ENCODE peak calls at places on chromosomes 2 and 18, in seven cellular contexts. I, A, N, G, E, Y and C are unnamed samples. For H3K4me1 and H3K27me3, the result is how much of the 10 kb centered on the place peaks cover.

GRCh38 chr2:73074110-73075069 is 2.9 kb upstream of the SFXN5 start:
- DNase-seq in I (no peak), A (no peak), N (no peak), G (no peak), E (no peak), Y (no peak), C (no peak)

GRCh38 chr2:86397989-86398388 is 43.2 kb upstream of the KDM3A start:
- DNase-seq in I (no peak), A (no peak), N (no peak), G (no peak), E (no peak), Y (no peak), C (no peak)

GRCh38 chr2:157820202-157820601 is 55.9 kb downstream of the ACVR1 start:
- DNase-seq in I (no peak), A (no peak), N (no peak), G (no peak), E (no peak), Y (no peak), C (no peak)

GRCh38 chr2:9310390-9310789 is 103.8 kb downstream of the ASAP2 start:
- DNase-seq in I (no peak), A (no peak), N (peak), G (no peak), E (peak), Y (peak), C (peak)

GRCh38 chr2:25339121-25339738 is 2.5 kb downstream of the DNMT3A start:
- DNase-seq in I (no peak), A (no peak), N (no peak), G (no peak), E (no peak), Y (no peak), C (no peak)

GRCh38 chr2:212402316-212402715 is 136.3 kb downstream of the ERBB4 start:
- DNase-seq in I (no peak), A (no peak), N (no peak), G (no peak), E (no peak), Y (no peak), C (no peak)

GRCh38 chr2:225020157-225020864 is 22.0 kb downstream of the DOCK10 start:
- DNase-seq in I (no peak), A (no peak), N (no peak), G (no peak), E (no peak), Y (no peak), C (no peak)

GRCh38 chr2:102451968-102452367 is 21.1 kb upstream of the SLC9A4 start:
- DNase-seq in I (no peak), A (no peak), N (no peak), G (no peak), E (no peak), Y (no peak), C (no peak)

GRCh38 chr2:12941203-12941602 is 224.5 kb downstream of the TRIB2 start:
- DNase-seq in I (no peak), A (no peak), N (no peak), G (no peak), E (no peak), Y (no peak), C (no peak)

GRCh38 chr2:148279216-148279615 is 258.3 kb downstream of the MBD5 start:
- DNase-seq in I (no peak), A (no peak), N (no peak), G (no peak), E (no peak), Y (no peak), C (no peak)

GRCh38 chr18:657311-657997 is at the start of gene TYMS:
- DNase-seq in I (peak), A (no peak), N (peak), G (peak), E (peak), Y (no peak), C (peak)

GRCh38 chr2:31429759-31430438 is 15.4 kb upstream of the XDH start:
- DNase-seq in I (no peak), A (no peak), N (peak), G (peak), E (no peak), Y (no peak), C (no peak)

GRCh38 chr2:28276076-28276618 is 116.5 kb upstream of the FOSL2 start:
- DNase-seq in I (no peak), A (no peak), N (no peak), G (no peak), E (no peak), Y (no peak), C (no peak)

GRCh38 chr2:129905664-129906081 is 73.8 kb upstream of the RAB6C start:
- DNase-seq in I (peak), A (peak), N (no peak), G (no peak), E (no peak), Y (no peak), C (no peak)

GRCh38 chr2:60560734-60561649 is 7.5 kb upstream of the BCL11A start:
- DNase-seq in I (no peak), A (no peak), N (no peak), G (peak), E (no peak), Y (no peak), C (no peak)

GRCh38 chr2:100610381-100610831 is 47.6 kb downstream of the PDCL3 start:
- DNase-seq in I (peak), A (peak), N (peak), G (peak), E (peak), Y (peak), C (peak)

GRCh38 chr2:63729362-63729761 is 112.3 kb upstream of the UGP2 start:
- DNase-seq in I (no peak), A (no peak), N (no peak), G (no peak), E (no peak), Y (no peak), C (no peak)

GRCh38 chr2:159497256-159497655 is 119.1 kb downstream of the BAZ2B start:
- DNase-seq in I (no peak), A (no peak), N (no peak), G (no peak), E (no peak), Y (peak), C (no peak)

GRCh38 chr2:71379086-71379485 is 47.5 kb downstream of the ZNF638 start:
- DNase-seq in I (no peak), A (no peak), N (no peak), G (no peak), E (no peak), Y (no peak), C (no peak)

GRCh38 chr2:135212757-135213156 is 160.7 kb downstream of the RAB3GAP1 start:
- DNase-seq in I (no peak), A (no peak), N (no peak), G (no peak), E (no peak), Y (no peak), C (no peak)

GRCh38 chr2:67883316-67884080 is 179.3 kb downstream of the C1D start:
- DNase-seq in I (no peak), A (no peak), N (peak), G (no peak), E (no peak), Y (no peak), C (no peak)

GRCh38 chr2:165691615-165692014 is 102.4 kb downstream of the GALNT3 start:
- DNase-seq in I (no peak), A (no peak), N (no peak), G (no peak), E (peak), Y (no peak), C (no peak)

GRCh38 chr2:96470636-96471035 is 34.5 kb downstream of the NEURL3 start:
- DNase-seq in I (peak), A (peak), N (peak), G (no peak), E (peak), Y (peak), C (peak)

GRCh38 chr2:100260712-100261620 is 61.3 kb downstream of the LONRF2 start:
- DNase-seq in I (no peak), A (no peak), N (peak), G (peak), E (peak), Y (peak), C (peak)

GRCh38 chr18:31223371-31223770 is 60.7 kb upstream of the DSC1 start:
- DNase-seq in I (no peak), A (no peak), N (no peak), G (no peak), E (no peak), Y (no peak), C (no peak)

GRCh38 chr18:76398899-76399612 is 96.0 kb downstream of the ZNF516 start:
- DNase-seq in I (peak), A (peak), N (peak), G (peak), E (peak), Y (peak), C (peak)

GRCh38 chr18:23135679-23136325 is 517 bp downstream of the CABLES1 start:
- DNase-seq in I (peak), A (peak), N (peak), G (peak), E (peak), Y (no peak), C (peak)

GRCh38 chr2:30332791-30333453 is 101.6 kb downstream of the LBH start:
- DNase-seq in I (no peak), A (peak), N (no peak), G (no peak), E (no peak), Y (no peak), C (no peak)

GRCh38 chr2:1967242-1968210 is 223.2 kb upstream of the PXDN start:
- DNase-seq in I (no peak), A (no peak), N (no peak), G (no peak), E (no peak), Y (no peak), C (no peak)

GRCh38 chr2:145777297-145777696 is 1257.4 kb upstream of the ZEB2 start:
- DNase-seq in I (no peak), A (no peak), N (no peak), G (no peak), E (no peak), Y (no peak), C (no peak)

GRCh38 chr18:59359576-59359952 is 499 bp upstream of the LMAN1 start:
- DNase-seq in I (no peak), A (no peak), N (no peak), G (no peak), E (no peak), Y (no peak), C (no peak)

GRCh38 chr2:1676913-1677832 is 67.1 kb downstream of the PXDN start:
- DNase-seq in I (peak), A (peak), N (no peak), G (no peak), E (no peak), Y (no peak), C (no peak)

GRCh38 chr18:66005831-66006588 is 255.2 kb downstream of the CDH7 start:
- DNase-seq in I (peak), A (no peak), N (no peak), G (no peak), E (peak), Y (no peak), C (no peak)

GRCh38 chr2:192002418-192002817 is 155.5 kb upstream of the CAVIN2 start:
- DNase-seq in I (no peak), A (no peak), N (no peak), G (no peak), E (no peak), Y (no peak), C (no peak)

GRCh38 chr2:203989536-203989935 is 53.0 kb downstream of the ICOS start:
- DNase-seq in I (no peak), A (no peak), N (no peak), G (no peak), E (no peak), Y (no peak), C (no peak)

GRCh38 chr2:203993011-203993410 is 56.4 kb downstream of the ICOS start:
- DNase-seq in I (no peak), A (no peak), N (no peak), G (no peak), E (no peak), Y (no peak), C (no peak)

GRCh38 chr2:203994735-203995134 is 58.2 kb downstream of the ICOS start:
- DNase-seq in I (no peak), A (no peak), N (no peak), G (no peak), E (no peak), Y (no peak), C (no peak)

GRCh38 chr2:203993560-203993959 is 57.0 kb downstream of the ICOS start:
- DNase-seq in I (no peak), A (no peak), N (no peak), G (no peak), E (no peak), Y (no peak), C (no peak)

GRCh38 chr2:203992496-203992895 is 55.9 kb downstream of the ICOS start:
- DNase-seq in I (no peak), A (no peak), N (no peak), G (no peak), E (no peak), Y (no peak), C (no peak)
- H3K4me1 ChIP-seq in I (under half), A (under half), N (under half), G (under half), E (under half), Y (under half), C (under half)

DNA sequence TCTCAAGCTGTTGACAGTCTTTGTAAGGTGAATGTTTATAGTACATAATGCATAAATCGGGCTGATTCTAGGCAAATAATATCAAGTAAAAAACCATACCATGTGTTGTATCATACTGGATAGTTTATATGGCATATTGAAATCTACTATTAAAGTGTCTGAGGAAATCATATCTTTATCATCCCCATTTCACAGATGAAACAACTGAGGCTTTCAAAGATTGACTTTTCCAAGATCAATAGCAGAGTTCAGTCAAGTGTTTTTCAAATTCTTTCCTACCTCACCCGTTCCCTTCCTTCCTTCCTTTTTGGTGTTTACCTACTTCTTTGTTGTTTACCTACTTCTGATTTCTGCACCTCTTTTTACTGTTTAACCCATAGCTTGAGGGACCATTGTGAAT is 2.0 kb downstream of the LYPD6 start:
- DNase-seq in I (no peak), A (no peak), N (no peak), G (no peak), E (no peak), Y (no peak), C (no peak)
- H3K27me3 ChIP-seq in I (half or more), A (under half), N (under half), G (under half), E (under half), Y (under half), C (under half)

GRCh38 chr18:32378705-32379104 is 92.0 kb downstream of the GAREM1 start:
- DNase-seq in I (no peak), A (no peak), N (no peak), G (no peak), E (no peak), Y (no peak), C (no peak)

GRCh38 chr18:32381761-32382160 is 88.9 kb downstream of the GAREM1 start:
- DNase-seq in I (no peak), A (no peak), N (no peak), G (no peak), E (no peak), Y (no peak), C (no peak)

GRCh38 chr18:32383040-32383819 is 87.5 kb downstream of the GAREM1 start:
- DNase-seq in I (no peak), A (no peak), N (no peak), G (no peak), E (no peak), Y (no peak), C (no peak)

GRCh38 chr18:32380559-32380958 is 90.1 kb downstream of the GAREM1 start:
- DNase-seq in I (no peak), A (no peak), N (no peak), G (no peak), E (no peak), Y (no peak), C (no peak)

GRCh38 chr18:32379891-32380290 is 90.8 kb downstream of the GAREM1 start:
- DNase-seq in I (no peak), A (no peak), N (no peak), G (no peak), E (no peak), Y (no peak), C (no peak)
- H3K4me1 ChIP-seq in I (under half), A (under half), N (under half), G (under half), E (under half), Y (under half), C (under half)

DNA sequence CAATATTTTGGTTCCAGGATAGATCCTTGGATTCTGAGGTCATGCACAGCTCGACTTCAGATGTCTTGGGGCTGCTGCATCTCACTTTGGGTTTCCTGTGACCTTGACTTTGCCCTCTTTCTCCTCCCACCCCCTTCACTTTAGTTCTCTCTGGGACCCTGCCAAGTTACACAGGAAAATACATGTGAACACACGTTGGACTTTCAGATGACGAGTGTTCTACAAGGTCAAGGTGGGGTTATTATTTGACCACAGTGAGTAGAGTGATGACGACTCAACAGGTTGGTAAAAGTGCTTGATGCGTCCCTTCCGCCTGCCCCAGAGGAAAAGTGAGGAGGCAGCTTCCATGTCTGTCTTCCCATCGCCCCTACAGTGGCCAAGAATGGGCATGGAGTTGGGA is 122.4 kb upstream of the SMAD2 start:
- DNase-seq in I (peak), A (no peak), N (no peak), G (no peak), E (no peak), Y (no peak), C (no peak)
- H3K27me3 ChIP-seq in I (under half), A (under half), N (under half), G (under half), E (under half), Y (under half), C (under half)

GRCh38 chr2:217789003-217789735 is 213.6 kb downstream of the TNS1 start:
- DNase-seq in I (peak), A (peak), N (peak), G (peak), E (peak), Y (peak), C (peak)

GRCh38 chr2:217788669-217789002 is 214.2 kb downstream of the TNS1 start:
- DNase-seq in I (no peak), A (no peak), N (no peak), G (no peak), E (no peak), Y (no peak), C (no peak)

GRCh38 chr2:217789736-217790181 is 213.0 kb downstream of the TNS1 start:
- DNase-seq in I (no peak), A (no peak), N (no peak), G (no peak), E (no peak), Y (peak), C (no peak)

GRCh38 chr2:217790681-217791392 is 212.0 kb downstream of the TNS1 start:
- DNase-seq in I (no peak), A (peak), N (no peak), G (no peak), E (no peak), Y (peak), C (no peak)

GRCh38 chr2:217790195-217790594 is 212.6 kb downstream of the TNS1 start:
- DNase-seq in I (no peak), A (no peak), N (no peak), G (no peak), E (no peak), Y (peak), C (no peak)
- H3K4me1 ChIP-seq in I (under half), A (under half), N (under half), G (under half), E (under half), Y (under half), C (under half)